ENCODE peak calls at places on chromosome 21, in ten cellular contexts. I is NCI-H510A treated with DMSO at 0.1 percent for 48 hours; F is heart right ventricle; A is T-helper 2 cell; H is cardiac fibroblast; S is NCI-H1092 treated with DMSO at 0.1 percent for 48 hours; P is stimulated activated CD4-positive, alpha-beta T cell treated with anti-CD3 and anti-CD28 coated beads, Interleukin-12 subunit alpha, Interleukin-12 subunit beta, amount 100 ng/mL, for 24 hours; R is EH; N is NB4; Y is RWPE1. J is an unnamed sample.

GRCh38 chr21:45335761-45336534 is 48.3 kb upstream of the POFUT2 start:
- DNase-seq in A (no peak), N (no peak), R (no peak), Y (no peak), I (no peak), S (no peak), P (no peak), F (no peak), H (no peak), J (no peak)

GRCh38 chr21:42382915-42383314 is 12.9 kb downstream of the TMPRSS3 start:
- DNase-seq in Y (no peak), I (no peak), R (no peak), H (no peak), F (no peak), A (no peak), S (no peak), P (no peak), N (no peak), J (no peak)

GRCh38 chr21:42460391-42461184 is 35.4 kb downstream of the RSPH1 start:
- DNase-seq in Y (no peak), R (no peak), P (peak), S (peak), A (peak), F (no peak), H (no peak), N (no peak), I (peak), J (no peak)

GRCh38 chr21:45985471-45986315 is 4.1 kb downstream of the COL6A1 start:
- DNase-seq in P (no peak), S (no peak), H (no peak), F (no peak), I (no peak), R (no peak), N (no peak), A (peak), Y (no peak), J (no peak)

GRCh38 chr21:38277501-38278111 is 20.8 kb downstream of the KCNJ15 start:
- DNase-seq in R (peak), P (no peak), H (peak), S (no peak), Y (peak), F (no peak), A (no peak), N (peak), I (no peak), J (peak)

GRCh38 chr21:20570824-20571232 is 427.4 kb upstream of the NCAM2 start:
- DNase-seq in H (no peak), S (no peak), Y (no peak), F (no peak), R (no peak), I (no peak), N (peak), P (no peak), A (no peak), J (no peak)

GRCh38 chr21:42127164-42128125 is 56.3 kb downstream of the UMODL1 start:
- DNase-seq in A (no peak), Y (no peak), R (no peak), P (no peak), F (no peak), H (no peak), I (no peak), N (no peak), S (no peak), J (no peak)

GRCh38 chr21:45041351-45041805 is 33.0 kb upstream of the ADARB1 start:
- DNase-seq in H (peak), S (no peak), Y (no peak), P (no peak), R (peak), F (no peak), I (no peak), A (no peak), N (peak), J (peak)

GRCh38 chr21:29145354-29145782 is 14.9 kb downstream of the MAP3K7CL start:
- DNase-seq in H (peak), S (no peak), A (no peak), F (peak), N (no peak), P (no peak), R (peak), I (no peak), Y (peak), J (peak)

GRCh38 chr21:43361493-43362296 is 65.2 kb downstream of the SIK1 start:
- DNase-seq in Y (peak), N (no peak), S (peak), H (peak), I (peak), R (peak), P (peak), A (peak), F (peak), J (peak)

GRCh38 chr21:46286668-46286982 is 483 bp downstream of the YBEY start:
- DNase-seq in I (no peak), R (no peak), F (no peak), Y (no peak), P (no peak), N (no peak), S (no peak), H (no peak), A (no peak), J (no peak)

GRCh38 chr21:35909456-35910178 is 150.7 kb downstream of the SETD4 start:
- DNase-seq in N (no peak), A (no peak), Y (no peak), F (no peak), S (no peak), I (no peak), R (peak), P (no peak), H (peak), J (peak)

GRCh38 chr21:37373539-37373938 is 7.0 kb downstream of the DYRK1A start:
- DNase-seq in S (no peak), R (peak), P (no peak), A (no peak), H (peak), I (no peak), Y (peak), F (no peak), N (no peak), J (no peak)

GRCh38 chr21:33402011-33402979 is 918 bp upstream of the IFNGR2 start:
- DNase-seq in F (peak), R (peak), S (peak), Y (peak), N (peak), A (no peak), I (peak), H (peak), P (no peak), J (peak)

GRCh38 chr21:39510240-39510639 is 58.5 kb downstream of the SH3BGR start:
- DNase-seq in R (no peak), H (no peak), S (no peak), P (no peak), A (no peak), I (no peak), N (no peak), Y (no peak), F (no peak), J (no peak)

GRCh38 chr21:32771134-32771523 is 426 bp downstream of the PAXBP1 start:
- DNase-seq in H (peak), S (no peak), Y (peak), A (no peak), P (peak), I (peak), R (peak), N (peak), F (peak), J (peak)

GRCh38 chr21:37787456-37787855 is 128.8 kb downstream of the KCNJ6 start:
- DNase-seq in S (no peak), F (no peak), R (peak), A (no peak), H (peak), I (no peak), Y (peak), P (no peak), N (no peak), J (peak)

GRCh38 chr21:21373969-21374368 is 375.8 kb downstream of the NCAM2 start:
- DNase-seq in I (no peak), F (no peak), R (no peak), S (no peak), H (peak), N (no peak), Y (no peak), P (no peak), A (no peak), J (peak)

GRCh38 chr21:18950045-18950740 is 546.6 kb upstream of the TMPRSS15 start:
- DNase-seq in I (no peak), S (no peak), Y (no peak), N (no peak), H (no peak), F (no peak), R (no peak), P (no peak), A (no peak), J (no peak)

GRCh38 chr21:44784810-44785209 is 16.8 kb downstream of the UBE2G2 start:
- DNase-seq in A (no peak), R (no peak), P (no peak), S (no peak), Y (no peak), H (no peak), F (no peak), N (no peak), I (no peak), J (no peak)

GRCh38 chr21:24844672-24845071 is 762.6 kb downstream of the MRPL39 start:
- DNase-seq in A (no peak), P (no peak), F (peak), N (no peak), R (no peak), Y (no peak), S (peak), H (no peak), I (no peak), J (no peak)

GRCh38 chr21:34524671-34525601 is 12.9 kb upstream of the KCNE1 start:
- DNase-seq in R (peak), F (no peak), S (no peak), Y (no peak), P (no peak), A (no peak), N (no peak), H (peak), I (no peak), J (peak)

GRCh38 chr21:29888437-29888836 is 51.4 kb downstream of the GRIK1 start:
- DNase-seq in N (no peak), I (no peak), S (no peak), A (no peak), P (no peak), R (peak), H (peak), Y (peak), F (no peak), J (no peak)

GRCh38 chr21:45880097-45881068 is 101.2 kb upstream of the COL6A1 start:
- DNase-seq in S (peak), R (peak), F (peak), A (peak), N (peak), P (peak), I (peak), Y (peak), H (peak), J (peak)

J was measured in fibroblast of lung.